ENCODE peak calls at places on chromosomes 5 and 9, in four cellular contexts. L, P, E and M are unnamed samples.

GRCh38 chr5:84384604-84385575 is at the start of gene EDIL3:
- DNase-seq in L (no peak), P (no peak), E (peak; percentile 53), M (no peak)

GRCh38 chr5:179142434-179143198 is 82.4 kb downstream of the ZNF354C start:
- DNase-seq in L (peak; percentile 16), P (no peak), E (no peak), M (no peak)

GRCh38 chr9:104774831-104775573 is 11.1 kb downstream of the NIPSNAP3B start:
- DNase-seq in L (no peak), P (no peak), E (no peak), M (no peak)

GRCh38 chr5:140806834-140807775 is at the start of gene PCDHA4:
- DNase-seq in L (no peak), P (no peak), E (no peak), M (no peak)

GRCh38 chr5:84403773-84404172 is 19.1 kb upstream of the EDIL3 start:
- DNase-seq in L (peak; percentile 66), P (peak; percentile 35), E (no peak), M (no peak)

GRCh38 chr5:14766591-14766990 is 102.1 kb downstream of the OTULIN start:
- DNase-seq in L (no peak), P (no peak), E (no peak), M (no peak)

GRCh38 chr9:110891760-110892159 is 146.5 kb downstream of the LPAR1 start:
- DNase-seq in L (no peak), P (no peak), E (no peak), M (peak; percentile 3)

GRCh38 chr9:4301971-4302427 is 2.1 kb upstream of the GLIS3 start:
- DNase-seq in L (peak; percentile 83), P (no peak), E (no peak), M (no peak)

GRCh38 chr9:128421474-128422010 is 885 bp downstream of the CERCAM start:
- DNase-seq in L (peak; percentile 20), P (no peak), E (no peak), M (no peak)

GRCh38 chr9:77710276-77710675 is 62.2 kb upstream of the GNA14 start:
- DNase-seq in L (no peak), P (no peak), E (no peak), M (no peak)

GRCh38 chr5:116970318-116970717 is 395.7 kb upstream of the SEMA6A start:
- DNase-seq in L (no peak), P (no peak), E (no peak), M (no peak)

GRCh38 chr5:92374859-92375258 is 991.7 kb upstream of the ARRDC3 start:
- DNase-seq in L (no peak), P (no peak), E (no peak), M (no peak)

GRCh38 chr9:97710356-97711222 is 13.4 kb upstream of the XPA start:
- DNase-seq in L (no peak), P (peak; percentile 47), E (no peak), M (peak; percentile 74)

GRCh38 chr9:93111371-93112115 is 15.5 kb downstream of the CARD19 start:
- DNase-seq in L (no peak), P (no peak), E (peak; percentile 66), M (no peak)

GRCh38 chr5:171630047-171630669 is 155.5 kb upstream of the SMIM23 start:
- DNase-seq in L (no peak), P (peak; percentile 41), E (peak; percentile 61), M (peak; percentile 37)

GRCh38 chr9:37692622-37693221 is 42.0 kb downstream of the FRMPD1 start:
- DNase-seq in L (no peak), P (no peak), E (no peak), M (no peak)

GRCh38 chr9:438961-439768 is 224.5 kb downstream of the DOCK8 start:
- DNase-seq in L (no peak), P (no peak), E (no peak), M (peak; percentile 76)

GRCh38 chr5:157543825-157544622 is 31.6 kb downstream of the ADAM19 start:
- DNase-seq in L (no peak), P (no peak), E (no peak), M (no peak)

GRCh38 chr5:151825445-151825844 is 53.7 kb downstream of the G3BP1 start:
- DNase-seq in L (peak; percentile 45), P (peak; percentile 36), E (no peak), M (peak; percentile 69)

GRCh38 chr5:144203750-144204596 is 33.3 kb downstream of the KCTD16 start:
- DNase-seq in L (no peak), P (peak; percentile 57), E (no peak), M (peak; percentile 58)

GRCh38 chr9:84708400-84708799 is 38.9 kb downstream of the NTRK2 start:
- DNase-seq in L (no peak), P (no peak), E (no peak), M (no peak)

GRCh38 chr9:109015026-109015280 is 1.7 kb upstream of the CTNNAL1 start:
- DNase-seq in L (no peak), P (no peak), E (no peak), M (no peak)

GRCh38 chr5:111735829-111736228 is 21.2 kb downstream of the NREP start:
- DNase-seq in L (peak; percentile 66), P (no peak), E (no peak), M (no peak)

GRCh38 chr5:60323596-60323995 is 376.4 kb downstream of the DEPDC1B start:
- DNase-seq in L (no peak), P (no peak), E (no peak), M (no peak)

GRCh38 chr5:152466079-152466745 is 61.1 kb upstream of the NMUR2 start:
- DNase-seq in L (no peak), P (no peak), E (no peak), M (no peak)

GRCh38 chr5:40401965-40402364 is 277.8 kb upstream of the PTGER4 start:
- DNase-seq in L (no peak), P (no peak), E (no peak), M (no peak)

GRCh38 chr5:131491749-131492148 is 143.3 kb downstream of the RAPGEF6 start:
- DNase-seq in L (no peak), P (no peak), E (no peak), M (no peak)

GRCh38 chr9:106862946-106863740 is at the start of gene ZNF462:
- DNase-seq in L (no peak), P (no peak), E (no peak), M (peak; percentile 56)

GRCh38 chr5:143600396-143601075 is 197.1 kb upstream of the NR3C1 start:
- DNase-seq in L (no peak), P (no peak), E (no peak), M (no peak)

GRCh38 chr9:81969971-81970370 is 18.6 kb upstream of the SPATA31D1 start:
- DNase-seq in L (no peak), P (no peak), E (no peak), M (no peak)

GRCh38 chr5:33439905-33440481 is 772 bp upstream of the TARS1 start:
- DNase-seq in L (no peak), P (no peak), E (no peak), M (no peak)

GRCh38 chr9:22512495-22512894 is 65.9 kb downstream of the DMRTA1 start:
- DNase-seq in L (no peak), P (no peak), E (no peak), M (no peak)

GRCh38 chr5:109479260-109479860 is 69.6 kb upstream of the PJA2 start:
- DNase-seq in L (no peak), P (no peak), E (no peak), M (peak; percentile 16)

GRCh38 chr9:112360047-112360804 is 19.7 kb upstream of the HSDL2 start:
- DNase-seq in L (peak; percentile 27), P (no peak), E (no peak), M (no peak)

GRCh38 chr5:78611161-78611605 is 37.4 kb downstream of the LHFPL2 start:
- DNase-seq in L (no peak), P (no peak), E (no peak), M (no peak)

GRCh38 chr9:70435948-70436347 is 21.5 kb upstream of the KLF9 start:
- DNase-seq in L (no peak), P (no peak), E (no peak), M (no peak)

DNA sequence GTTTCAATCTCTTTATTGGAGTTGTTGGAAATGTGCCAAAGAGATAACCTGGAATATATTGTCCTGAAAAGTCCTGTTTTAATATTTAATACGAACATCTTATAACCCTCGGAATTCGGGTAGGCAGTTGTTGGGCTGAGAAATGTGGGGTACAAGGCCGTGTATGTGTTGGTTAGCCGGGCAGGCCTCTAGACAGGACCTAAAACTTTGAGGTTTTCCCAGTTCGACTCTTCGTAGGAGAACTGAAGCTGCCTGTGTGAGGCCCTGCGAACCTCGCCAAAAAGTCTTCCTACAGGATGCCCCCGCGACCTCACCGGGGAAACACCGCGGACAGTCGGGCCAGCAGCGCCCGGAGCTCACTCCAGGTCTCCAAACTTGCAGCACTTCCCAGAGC is 583 bp upstream of the TJP2 start:
- DNase-seq in L (no peak), P (no peak), E (no peak), M (no peak)
- H3K4me3 ChIP-seq in L (peak overlapping the region; percentile 94), P (no peak overlapping the region), E (peak overlapping the region; percentile 73), M (peak overlapping the region; percentile 39)

GRCh38 chr5:135441256-135441915 is 5.8 kb downstream of the DCANP1 start:
- DNase-seq in L (no peak), P (no peak), E (no peak), M (no peak)

GRCh38 chr5:135443329-135443960 is 3.7 kb downstream of the DCANP1 start:
- DNase-seq in L (no peak), P (no peak), E (no peak), M (no peak)

GRCh38 chr5:135442387-135443256 is 4.5 kb downstream of the DCANP1 start:
- DNase-seq in L (no peak), P (no peak), E (no peak), M (no peak)

GRCh38 chr5:135439426-135440205 is 7.5 kb downstream of the DCANP1 start:
- DNase-seq in L (no peak), P (no peak), E (no peak), M (no peak)

GRCh38 chr5:135441919-135442318 is 5.2 kb downstream of the DCANP1 start:
- DNase-seq in L (no peak), P (no peak), E (no peak), M (no peak)
- H3K4me3 ChIP-seq in L (no peak overlapping the region), P (no peak overlapping the region), E (no peak overlapping the region), M (no peak overlapping the region)

GRCh38 chr9:120688758-120689157 is 25.5 kb downstream of the MEGF9 start:
- DNase-seq in L (no peak), P (no peak), E (no peak), M (no peak)
- H3K4me3 ChIP-seq in L (no peak overlapping the region), P (no peak overlapping the region), E (no peak overlapping the region), M (no peak overlapping the region)

GRCh38 chr9:35546853-35547252 is 56.9 kb downstream of the RUSC2 start:
- DNase-seq in L (no peak), P (no peak), E (no peak), M (no peak)

GRCh38 chr9:35552376-35552775 is 52.7 kb upstream of the TESK1 start:
- DNase-seq in L (no peak), P (no peak), E (no peak), M (no peak)

GRCh38 chr9:35548571-35548970 is 56.5 kb upstream of the TESK1 start:
- DNase-seq in L (no peak), P (no peak), E (no peak), M (no peak)

GRCh38 chr9:35549466-35549865 is 55.6 kb upstream of the TESK1 start:
- DNase-seq in L (no peak), P (no peak), E (no peak), M (no peak)

DNA sequence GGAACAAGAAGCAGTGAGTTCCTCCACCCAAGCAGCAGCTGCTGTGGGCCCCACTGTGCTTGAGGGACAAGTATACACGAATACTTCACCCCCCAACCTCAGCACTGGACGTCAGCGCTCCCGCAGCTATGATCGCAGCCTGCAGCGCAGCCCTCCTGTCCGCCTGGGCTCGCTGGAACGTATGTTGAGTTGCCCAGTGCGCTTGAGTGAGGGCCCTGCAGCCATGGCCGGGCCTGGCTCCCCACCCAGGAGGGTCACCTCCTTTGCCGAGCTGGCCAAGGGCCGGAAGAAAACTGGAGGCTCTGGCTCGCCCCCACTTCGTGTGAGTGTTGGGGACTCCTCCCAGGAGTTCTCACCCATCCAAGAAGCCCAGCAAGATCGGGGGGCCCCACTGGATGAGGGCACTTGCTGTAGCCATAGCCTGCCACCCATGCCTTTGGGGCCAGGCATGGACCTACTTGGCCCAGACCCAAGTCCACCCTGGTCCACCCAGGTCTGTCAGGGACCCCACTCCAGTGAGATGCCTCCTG is 57.1 kb upstream of the TESK1 start:
- DNase-seq in L (no peak), P (no peak), E (no peak), M (no peak)
- H3K4me3 ChIP-seq in L (no peak overlapping the region), P (no peak overlapping the region), E (no peak overlapping the region), M (no peak overlapping the region)